ENCODE peak calls at places on chromosomes 12 and 14, in eight cellular contexts. U is transverse colon; F is lower leg skin; X is mesendoderm; Q is naive thymus-derived CD4-positive, alpha-beta T cell; C is left lung; E is NB4; A is ovary. P is an unnamed sample.

GRCh38 chr14:59208224-59208814 is 19.9 kb downstream of the DAAM1 start:
- DNase-seq in U (no peak), F (no peak), X (peak), Q (no peak), C (no peak), E (no peak), A (no peak), P (peak)

GRCh38 chr14:67186369-67186768 is 2.9 kb upstream of the GARIN2 start:
- DNase-seq in U (no peak), F (no peak), X (peak), Q (no peak), C (no peak), E (no peak), A (no peak), P (no peak)

GRCh38 chr12:75790219-75790618 is 241.4 kb downstream of the PHLDA1 start:
- DNase-seq in U (no peak), F (no peak), X (no peak), Q (no peak), C (no peak), E (no peak), A (no peak), P (no peak)

GRCh38 chr12:122457627-122458026 is 35.2 kb upstream of the CLIP1 start:
- DNase-seq in U (no peak), F (no peak), X (no peak), Q (no peak), C (no peak), E (no peak), A (no peak), P (no peak)

GRCh38 chr12:14665354-14666348 is 30.7 kb downstream of the GUCY2C start:
- DNase-seq in U (no peak), F (no peak), X (peak), Q (no peak), C (no peak), E (peak), A (no peak), P (no peak)

GRCh38 chr12:22312336-22312735 is 22.2 kb downstream of the ST8SIA1 start:
- DNase-seq in U (no peak), F (no peak), X (no peak), Q (no peak), C (no peak), E (no peak), A (no peak), P (peak)

GRCh38 chr12:70719672-70720420 is 82.6 kb upstream of the PTPRB start:
- DNase-seq in U (no peak), F (no peak), X (peak), Q (no peak), C (peak), E (peak), A (no peak), P (peak)

GRCh38 chr12:106154781-106155273 is 16.1 kb upstream of the NUAK1 start:
- DNase-seq in U (no peak), F (no peak), X (no peak), Q (no peak), C (no peak), E (no peak), A (no peak), P (no peak)

GRCh38 chr12:27335364-27336145 is 2.9 kb downstream of the BMAL2 start:
- DNase-seq in U (no peak), F (no peak), X (no peak), Q (no peak), C (no peak), E (no peak), A (no peak), P (no peak)

GRCh38 chr14:75982724-75983358 is 1.0 kb upstream of the TGFB3 start:
- DNase-seq in U (peak), F (peak), X (no peak), Q (no peak), C (peak), E (peak), A (peak), P (peak)

GRCh38 chr12:2654311-2654710 is 140.5 kb upstream of the FKBP4 start:
- DNase-seq in U (no peak), F (peak), X (no peak), Q (no peak), C (no peak), E (no peak), A (no peak), P (no peak)

GRCh38 chr14:65260786-65261185 is 151.7 kb upstream of the FUT8 start:
- DNase-seq in U (no peak), F (no peak), X (no peak), Q (no peak), C (no peak), E (no peak), A (no peak), P (peak)

GRCh38 chr14:90017371-90017770 is 44.4 kb upstream of the KCNK13 start:
- DNase-seq in U (no peak), F (no peak), X (no peak), Q (no peak), C (no peak), E (no peak), A (no peak), P (no peak)

GRCh38 chr12:95386056-95386455 is 87.9 kb upstream of the METAP2 start:
- DNase-seq in U (no peak), F (no peak), X (no peak), Q (no peak), C (no peak), E (no peak), A (no peak), P (peak)

GRCh38 chr12:80241576-80242273 is 142.4 kb downstream of the OTOGL start:
- DNase-seq in U (no peak), F (no peak), X (no peak), Q (no peak), C (no peak), E (no peak), A (no peak), P (peak)

GRCh38 chr12:103540319-103540718 is 44.6 kb upstream of the C12orf42 start:
- DNase-seq in U (no peak), F (no peak), X (no peak), Q (no peak), C (no peak), E (no peak), A (no peak), P (no peak)

GRCh38 chr12:88934163-88934747 is 354.0 kb upstream of the KITLG start:
- DNase-seq in U (no peak), F (no peak), X (no peak), Q (no peak), C (no peak), E (no peak), A (no peak), P (peak)

GRCh38 chr14:102949801-102950451 is 27.5 kb downstream of the AMN start:
- DNase-seq in U (no peak), F (no peak), X (no peak), Q (no peak), C (no peak), E (no peak), A (no peak), P (no peak)

GRCh38 chr12:80178846-80179245 is 79.5 kb downstream of the OTOGL start:
- DNase-seq in U (no peak), F (no peak), X (no peak), Q (no peak), C (no peak), E (no peak), A (no peak), P (no peak)

GRCh38 chr12:86006727-86007126 is 132.6 kb downstream of the NTS start:
- DNase-seq in U (no peak), F (no peak), X (no peak), Q (no peak), C (no peak), E (no peak), A (no peak), P (peak)

GRCh38 chr12:26277511-26278246 is 82.3 kb downstream of the SSPN start:
- DNase-seq in U (no peak), F (no peak), X (no peak), Q (no peak), C (no peak), E (peak), A (no peak), P (no peak)

DNA sequence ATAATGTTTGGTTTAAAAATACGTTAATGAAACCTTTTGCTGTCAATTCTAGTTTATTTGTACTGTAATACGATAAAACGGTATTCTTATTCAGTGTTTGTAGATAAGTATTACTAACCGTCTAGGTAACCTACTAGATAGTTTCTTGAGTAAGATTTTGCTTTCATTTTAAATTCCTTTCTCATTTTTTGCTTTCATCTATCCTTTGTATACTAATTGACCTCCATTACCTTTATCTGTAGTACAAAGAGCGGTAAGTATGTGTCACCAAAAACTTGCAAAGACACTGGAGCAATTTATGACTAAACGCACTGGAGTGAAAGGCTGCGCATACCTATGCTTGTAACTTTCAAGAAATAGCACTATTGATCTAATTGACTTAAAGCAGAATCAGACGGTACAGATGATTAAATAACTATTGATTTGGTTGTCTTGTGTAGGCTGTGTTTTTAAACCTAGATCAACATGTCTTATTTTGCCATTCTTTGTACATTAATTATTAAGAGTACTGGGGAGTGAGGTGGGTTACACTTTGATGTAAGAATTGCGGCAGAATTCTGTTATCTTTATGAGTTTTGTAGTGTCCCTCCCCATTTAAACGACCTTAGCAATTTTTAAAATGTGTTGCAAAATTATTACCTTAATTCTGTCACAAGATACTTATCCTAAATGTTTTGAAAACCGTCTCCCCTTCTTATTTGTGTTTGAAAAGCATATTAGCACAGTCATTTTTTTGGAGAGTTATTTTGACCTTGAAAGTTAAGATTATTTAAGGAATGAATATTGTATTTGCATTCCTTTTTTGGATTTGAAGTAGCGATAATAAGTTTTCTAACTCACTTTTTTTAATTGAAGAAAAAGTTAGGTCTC is 1.9 kb downstream of the ARHGAP5 start:
- DNase-seq in U (no peak), F (no peak), X (peak), Q (peak), C (no peak), E (no peak), A (no peak), P (no peak)
- H3K4me3 ChIP-seq in U (peak), F (no peak), X (no peak), Q (peak), C (peak), E (peak), A (peak), P (peak)

GRCh38 chr14:101773378-101773777 is 11.9 kb downstream of the PPP2R5C start:
- DNase-seq in U (no peak), F (peak), X (no peak), Q (no peak), C (no peak), E (no peak), A (no peak), P (no peak)
- H3K4me3 ChIP-seq in U (no peak), F (no peak), X (no peak), Q (no peak), C (no peak), E (no peak), A (no peak), P (no peak)

GRCh38 chr14:69259531-69260245 is at the start of gene GALNT16:
- DNase-seq in U (peak), F (no peak), X (peak), Q (no peak), C (no peak), E (no peak), A (no peak), P (peak)
- H3K4me3 ChIP-seq in U (peak), F (peak), X (peak), Q (no peak), C (peak), E (no peak), A (peak), P (peak)

GRCh38 chr14:77139540-77140342 is 1.9 kb downstream of the ZDHHC22 start:
- DNase-seq in U (peak), F (no peak), X (peak), Q (no peak), C (no peak), E (peak), A (no peak), P (no peak)

GRCh38 chr14:77141592-77142288 is at the start of gene ZDHHC22:
- DNase-seq in U (no peak), F (no peak), X (peak), Q (no peak), C (no peak), E (no peak), A (no peak), P (no peak)

GRCh38 chr14:77140937-77141591 is 527 bp downstream of the ZDHHC22 start:
- DNase-seq in U (no peak), F (no peak), X (peak), Q (no peak), C (no peak), E (no peak), A (no peak), P (peak)

GRCh38 chr14:77139022-77139421 is 2.6 kb downstream of the ZDHHC22 start:
- DNase-seq in U (no peak), F (no peak), X (no peak), Q (no peak), C (no peak), E (no peak), A (no peak), P (no peak)

DNA sequence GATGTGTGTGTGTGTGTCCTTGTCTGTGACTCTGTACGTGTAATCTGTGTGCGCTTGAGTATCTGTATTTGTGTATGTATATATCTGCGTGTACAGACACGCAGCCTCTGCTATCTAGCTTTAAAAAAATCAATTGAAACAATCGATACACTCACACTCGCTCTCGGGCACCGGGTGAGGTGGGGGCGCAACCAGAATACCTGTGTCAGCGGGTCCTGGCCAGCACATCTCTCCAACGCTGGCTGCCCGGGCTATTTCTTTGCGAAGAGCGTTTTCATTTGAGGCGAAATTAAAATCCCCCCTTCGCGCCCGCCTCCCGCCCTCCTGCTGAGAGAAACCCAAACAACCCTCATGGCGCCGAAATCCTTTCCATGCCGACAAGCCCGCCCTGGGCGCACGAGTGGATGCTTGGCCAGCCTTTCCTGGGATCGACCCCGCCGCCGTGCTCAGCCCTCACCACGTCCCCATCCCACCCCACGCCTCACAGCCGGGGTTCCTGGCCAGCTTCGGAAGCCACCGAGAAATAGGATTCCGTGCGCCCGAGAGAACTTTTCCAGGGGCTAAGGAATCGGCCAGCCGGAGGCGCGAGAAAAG is 1.2 kb downstream of the ZDHHC22 start:
- DNase-seq in U (no peak), F (no peak), X (no peak), Q (no peak), C (no peak), E (no peak), A (no peak), P (no peak)
- H3K4me3 ChIP-seq in U (peak), F (no peak), X (peak), Q (no peak), C (peak), E (no peak), A (no peak), P (no peak)

P was measured in cardiac fibroblast.